ENCODE peak calls at places on chromosome 7, in seven cellular contexts. K is H1, H is HepG2, L is HCT116, P is SK-N-SH, X is K562, G is GM12878. B is an unnamed sample.

GRCh38 chr7:48427671-48428070 is 256.4 kb downstream of the ABCA13 start:
- DNase-seq in K (no peak), H (no peak), L (no peak), P (no peak), X (no peak), G (no peak), B (no peak)

GRCh38 chr7:82294865-82295264 is 148.7 kb downstream of the CACNA2D1 start:
- DNase-seq in K (no peak), H (no peak), L (no peak), P (no peak), X (no peak), G (no peak), B (no peak)

GRCh38 chr7:131272086-131272485 is 55.6 kb upstream of the MKLN1 start:
- DNase-seq in K (no peak), H (no peak), L (no peak), P (no peak), X (no peak), G (no peak), B (no peak)

GRCh38 chr7:121500659-121501058 is 104.6 kb upstream of the FAM3C start:
- DNase-seq in K (no peak), H (no peak), L (no peak), P (no peak), X (no peak), G (no peak), B (no peak)

GRCh38 chr7:157572622-157573021 is 235.8 kb downstream of the DNAJB6 start:
- DNase-seq in K (no peak), H (no peak), L (no peak), P (no peak), X (no peak), G (no peak), B (no peak)

GRCh38 chr7:55065079-55065478 is 46.3 kb downstream of the EGFR start:
- DNase-seq in K (no peak), H (no peak), L (peak), P (no peak), X (no peak), G (peak), B (no peak)

GRCh38 chr7:102393467-102393866 is 2.7 kb upstream of the PRKRIP1 start:
- DNase-seq in K (no peak), H (no peak), L (no peak), P (no peak), X (no peak), G (no peak), B (no peak)

GRCh38 chr7:29771081-29771832 is 35.1 kb upstream of the WIPF3 start:
- DNase-seq in K (no peak), H (no peak), L (no peak), P (peak), X (no peak), G (no peak), B (no peak)

GRCh38 chr7:78620931-78621330 is 822.4 kb downstream of the PHTF2 start:
- DNase-seq in K (peak), H (peak), L (no peak), P (no peak), X (no peak), G (no peak), B (peak)

GRCh38 chr7:158816995-158817394 is 12.3 kb downstream of the ESYT2 start:
- DNase-seq in K (no peak), H (no peak), L (no peak), P (no peak), X (peak), G (no peak), B (no peak)

GRCh38 chr7:24972166-24972477 is 7.9 kb downstream of the OSBPL3 start:
- DNase-seq in K (no peak), H (no peak), L (no peak), P (no peak), X (no peak), G (no peak), B (no peak)

GRCh38 chr7:107147464-107148214 is 21.2 kb upstream of the HBP1 start:
- DNase-seq in K (no peak), H (peak), L (peak), P (peak), X (peak), G (no peak), B (no peak)

GRCh38 chr7:34060548-34060947 is 155.2 kb downstream of the BMPER start:
- DNase-seq in K (no peak), H (no peak), L (no peak), P (no peak), X (no peak), G (no peak), B (no peak)

GRCh38 chr7:108310351-108310750 is 145.9 kb downstream of the NRCAM start:
- DNase-seq in K (no peak), H (no peak), L (no peak), P (no peak), X (no peak), G (no peak), B (no peak)
- TF ChIP-seq JUND in K (no peak), H (no peak), L (no peak), P (no peak), X (no peak), G (no peak), B (no peak)

GRCh38 chr7:1706721-1707613 is 36.9 kb downstream of the ELFN1 start:
- DNase-seq in K (no peak), H (no peak), L (no peak), P (peak), X (no peak), G (no peak), B (no peak)

GRCh38 chr7:1705339-1705738 is 35.3 kb downstream of the ELFN1 start:
- DNase-seq in K (no peak), H (no peak), L (no peak), P (peak), X (no peak), G (no peak), B (no peak)

GRCh38 chr7:1705856-1706255 is 35.8 kb downstream of the ELFN1 start:
- DNase-seq in K (no peak), H (no peak), L (no peak), P (peak), X (no peak), G (no peak), B (no peak)

GRCh38 chr7:1707756-1708611 is 37.9 kb downstream of the ELFN1 start:
- DNase-seq in K (no peak), H (no peak), L (no peak), P (peak), X (no peak), G (no peak), B (peak)

DNA sequence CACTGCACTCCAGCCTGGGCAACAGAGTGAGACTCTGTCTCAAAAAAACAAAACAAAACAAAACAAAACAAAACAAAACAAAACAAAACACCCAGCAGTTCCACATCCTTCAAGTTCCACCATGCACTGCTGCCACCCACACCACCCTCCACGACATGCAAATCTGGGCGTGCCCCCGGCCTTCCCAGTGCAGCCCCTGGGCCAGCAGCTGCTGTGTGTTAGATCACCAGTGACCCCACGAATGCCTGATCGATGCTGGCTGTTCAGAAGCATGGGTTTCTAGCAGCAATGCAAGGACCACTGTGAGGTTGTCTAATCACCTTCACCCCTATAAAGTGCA is 36.3 kb downstream of the ELFN1 start:
- DNase-seq in K (no peak), H (no peak), L (no peak), P (no peak), X (no peak), G (no peak), B (no peak)
- TF ChIP-seq JUND in K (no peak), H (no peak), L (no peak), P (no peak), X (no peak), G (no peak), B (no peak)

GRCh38 chr7:137462074-137462715 is 118.7 kb upstream of the PTN start:
- DNase-seq in K (no peak), H (no peak), L (no peak), P (no peak), X (no peak), G (no peak), B (no peak)
- TF ChIP-seq JUND in K (no peak), H (no peak), L (no peak), P (peak), X (no peak), G (no peak), B (no peak)

DNA sequence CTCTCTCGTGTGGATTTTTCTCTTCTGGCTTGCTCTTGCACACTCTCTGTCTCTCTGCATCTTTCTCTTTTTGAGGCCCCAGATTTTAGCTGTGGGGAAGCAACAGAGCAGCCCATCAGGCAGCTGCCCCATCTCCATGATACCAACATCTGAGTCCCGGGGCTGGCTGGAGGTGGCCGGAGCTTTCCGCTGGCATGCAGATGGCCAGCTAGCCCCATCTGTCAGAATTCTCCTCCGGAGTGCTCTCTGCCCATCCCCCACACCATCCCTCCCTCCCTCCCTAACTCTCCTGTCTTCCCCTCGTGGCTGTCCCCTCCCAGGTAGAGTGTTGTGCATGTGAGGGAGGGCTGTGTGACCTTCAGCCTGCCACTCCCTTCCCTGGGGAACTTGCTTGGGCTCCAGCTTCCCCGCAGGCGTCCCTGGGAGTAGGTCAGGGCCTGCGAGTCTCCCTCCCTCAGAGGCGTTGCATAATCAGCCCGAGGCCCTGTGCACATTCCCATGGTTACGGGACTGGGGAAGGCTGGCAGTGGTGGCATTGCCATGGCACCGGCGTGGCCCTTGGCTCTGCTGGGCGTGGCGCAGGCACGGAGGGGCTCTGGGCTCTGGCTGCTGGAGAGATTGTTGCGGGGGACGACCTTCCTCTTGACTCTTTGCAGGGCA is 24.7 kb downstream of the GHRHR start:
- DNase-seq in K (no peak), H (no peak), L (no peak), P (peak), X (no peak), G (no peak), B (peak)
- TF ChIP-seq JUND in K (no peak), H (no peak), L (no peak), P (no peak), X (no peak), G (no peak), B (no peak)

GRCh38 chr7:100612730-100613446 is 548 bp downstream of the MOSPD3 start:
- DNase-seq in K (no peak), H (peak), L (no peak), P (peak), X (no peak), G (no peak), B (no peak)
- TF ChIP-seq JUND in K (no peak), H (no peak), L (no peak), P (no peak), X (no peak), G (no peak), B (no peak)

GRCh38 chr7:36280840-36281812 is 108.5 kb upstream of the ANLN start:
- DNase-seq in K (no peak), H (no peak), L (peak), P (peak), X (no peak), G (no peak), B (no peak)

GRCh38 chr7:36279926-36280315 is 109.7 kb upstream of the ANLN start:
- DNase-seq in K (no peak), H (no peak), L (no peak), P (no peak), X (no peak), G (no peak), B (no peak)

GRCh38 chr7:36283171-36283570 is 106.5 kb upstream of the ANLN start:
- DNase-seq in K (no peak), H (no peak), L (no peak), P (no peak), X (no peak), G (no peak), B (no peak)

GRCh38 chr7:36283711-36284130 is 105.9 kb upstream of the ANLN start:
- DNase-seq in K (no peak), H (no peak), L (no peak), P (no peak), X (no peak), G (no peak), B (no peak)

GRCh38 chr7:36281945-36282727 is 107.5 kb upstream of the ANLN start:
- DNase-seq in K (no peak), H (no peak), L (no peak), P (no peak), X (no peak), G (no peak), B (no peak)
- TF ChIP-seq JUND in K (no peak), H (no peak), L (no peak), P (no peak), X (peak), G (no peak), B (no peak)

DNA sequence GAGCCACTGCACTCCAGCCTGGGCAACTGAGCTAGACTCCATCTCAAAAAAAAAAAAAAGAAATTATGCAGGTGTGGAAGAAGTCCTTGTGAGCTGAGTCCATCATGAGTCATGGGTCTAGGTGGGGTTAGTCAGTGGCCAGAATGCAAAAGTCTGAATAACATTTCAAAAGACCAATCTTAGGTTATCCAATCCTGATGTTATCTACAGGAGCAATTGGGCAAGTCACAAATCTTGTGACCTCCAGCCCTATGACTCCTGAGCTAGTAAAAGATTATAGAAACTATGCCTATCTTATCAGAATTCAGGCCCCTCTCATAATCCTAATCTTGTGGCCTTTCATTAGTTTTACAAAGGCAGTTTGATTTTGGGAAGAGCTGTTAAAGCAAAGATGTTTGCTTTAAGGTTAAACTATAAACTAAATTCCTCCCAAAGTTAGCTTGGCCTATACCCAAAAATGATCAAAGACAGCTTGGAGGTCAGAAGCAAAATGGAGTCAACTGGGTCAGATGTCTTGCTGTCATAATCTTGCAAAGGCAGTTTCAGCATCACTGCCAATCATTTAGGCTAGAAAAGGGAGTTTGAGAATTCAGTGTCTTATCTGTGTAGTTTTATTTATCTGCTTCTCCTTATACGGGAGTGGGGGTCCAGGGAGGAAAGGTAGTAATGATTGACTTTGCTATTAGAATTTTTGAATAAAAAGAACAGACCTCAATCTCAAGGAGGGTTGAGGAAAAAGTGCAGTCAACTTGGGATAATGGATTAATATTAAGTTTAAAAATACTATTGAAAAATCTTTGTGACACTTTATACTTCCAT is 71.2 kb upstream of the TRIM24 start:
- DNase-seq in K (no peak), H (peak), L (no peak), P (no peak), X (no peak), G (no peak), B (no peak)
- TF ChIP-seq JUND in K (no peak), H (peak), L (no peak), P (no peak), X (no peak), G (no peak), B (no peak)